ENCODE peak calls at places on chromosomes 12 and 14, in five cellular contexts. One of them, this sample, is unnamed.

GRCh38 chr12:15526033-15526432 is 203.7 kb downstream of the PTPRO start:
- DNase-seq in activated effector memory CD4-positive, alpha-beta T cell treated with anti-CD3 and anti-CD28 coated beads, Interleukin-2, amount 50 U/mL, for 16 hours: no peak
- DNase-seq in GM03348: no peak
- DNase-seq in stimulated activated CD4-positive, alpha-beta T cell treated with anti-CD3 and anti-CD28 coated beads, Interleukin-12 subunit alpha, Interleukin-12 subunit beta, amount 100 ng/mL, for 4 hours: no peak
- DNase-seq in ELF-1: no peak
- DNase-seq in this sample: no peak

GRCh38 chr12:107461222-107461980 is 224.2 kb upstream of the PWP1 start:
- DNase-seq in activated effector memory CD4-positive, alpha-beta T cell treated with anti-CD3 and anti-CD28 coated beads, Interleukin-2, amount 50 U/mL, for 16 hours: no peak
- DNase-seq in GM03348: peak
- DNase-seq in stimulated activated CD4-positive, alpha-beta T cell treated with anti-CD3 and anti-CD28 coated beads, Interleukin-12 subunit alpha, Interleukin-12 subunit beta, amount 100 ng/mL, for 4 hours: no peak
- DNase-seq in ELF-1: no peak
- DNase-seq in this sample: peak

GRCh38 chr12:132872975-132873421 is 14.4 kb downstream of the CHFR start:
- DNase-seq in activated effector memory CD4-positive, alpha-beta T cell treated with anti-CD3 and anti-CD28 coated beads, Interleukin-2, amount 50 U/mL, for 16 hours: no peak
- DNase-seq in GM03348: no peak
- DNase-seq in stimulated activated CD4-positive, alpha-beta T cell treated with anti-CD3 and anti-CD28 coated beads, Interleukin-12 subunit alpha, Interleukin-12 subunit beta, amount 100 ng/mL, for 4 hours: no peak
- DNase-seq in ELF-1: no peak
- DNase-seq in this sample: no peak

GRCh38 chr14:85576161-85576560 is 46.2 kb downstream of the FLRT2 start:
- DNase-seq in activated effector memory CD4-positive, alpha-beta T cell treated with anti-CD3 and anti-CD28 coated beads, Interleukin-2, amount 50 U/mL, for 16 hours: no peak
- DNase-seq in GM03348: no peak
- DNase-seq in stimulated activated CD4-positive, alpha-beta T cell treated with anti-CD3 and anti-CD28 coated beads, Interleukin-12 subunit alpha, Interleukin-12 subunit beta, amount 100 ng/mL, for 4 hours: no peak
- DNase-seq in ELF-1: no peak
- DNase-seq in this sample: no peak

GRCh38 chr14:100155049-100155621 is 4.3 kb downstream of the DEGS2 start:
- DNase-seq in activated effector memory CD4-positive, alpha-beta T cell treated with anti-CD3 and anti-CD28 coated beads, Interleukin-2, amount 50 U/mL, for 16 hours: no peak
- DNase-seq in GM03348: no peak
- DNase-seq in stimulated activated CD4-positive, alpha-beta T cell treated with anti-CD3 and anti-CD28 coated beads, Interleukin-12 subunit alpha, Interleukin-12 subunit beta, amount 100 ng/mL, for 4 hours: no peak
- DNase-seq in ELF-1: peak
- DNase-seq in this sample: peak

GRCh38 chr12:51592034-51592705 is 1.1 kb downstream of the SCN8A start:
- DNase-seq in activated effector memory CD4-positive, alpha-beta T cell treated with anti-CD3 and anti-CD28 coated beads, Interleukin-2, amount 50 U/mL, for 16 hours: no peak
- DNase-seq in GM03348: peak
- DNase-seq in stimulated activated CD4-positive, alpha-beta T cell treated with anti-CD3 and anti-CD28 coated beads, Interleukin-12 subunit alpha, Interleukin-12 subunit beta, amount 100 ng/mL, for 4 hours: no peak
- DNase-seq in ELF-1: no peak
- DNase-seq in this sample: peak

GRCh38 chr14:98909251-98909944 is 362.6 kb downstream of the BCL11B start:
- DNase-seq in activated effector memory CD4-positive, alpha-beta T cell treated with anti-CD3 and anti-CD28 coated beads, Interleukin-2, amount 50 U/mL, for 16 hours: no peak
- DNase-seq in GM03348: no peak
- DNase-seq in stimulated activated CD4-positive, alpha-beta T cell treated with anti-CD3 and anti-CD28 coated beads, Interleukin-12 subunit alpha, Interleukin-12 subunit beta, amount 100 ng/mL, for 4 hours: no peak
- DNase-seq in ELF-1: no peak
- DNase-seq in this sample: no peak

GRCh38 chr14:77988966-77989365 is 181.2 kb upstream of the NRXN3 start:
- DNase-seq in activated effector memory CD4-positive, alpha-beta T cell treated with anti-CD3 and anti-CD28 coated beads, Interleukin-2, amount 50 U/mL, for 16 hours: no peak
- DNase-seq in GM03348: peak
- DNase-seq in stimulated activated CD4-positive, alpha-beta T cell treated with anti-CD3 and anti-CD28 coated beads, Interleukin-12 subunit alpha, Interleukin-12 subunit beta, amount 100 ng/mL, for 4 hours: no peak
- DNase-seq in ELF-1: no peak
- DNase-seq in this sample: peak

GRCh38 chr12:68236421-68237059 is 10.9 kb upstream of the IL26 start:
- DNase-seq in activated effector memory CD4-positive, alpha-beta T cell treated with anti-CD3 and anti-CD28 coated beads, Interleukin-2, amount 50 U/mL, for 16 hours: peak
- DNase-seq in GM03348: no peak
- DNase-seq in stimulated activated CD4-positive, alpha-beta T cell treated with anti-CD3 and anti-CD28 coated beads, Interleukin-12 subunit alpha, Interleukin-12 subunit beta, amount 100 ng/mL, for 4 hours: peak
- DNase-seq in ELF-1: no peak
- DNase-seq in this sample: no peak

GRCh38 chr12:49121047-49121696 is 10.0 kb downstream of the TUBA1B start:
- DNase-seq in activated effector memory CD4-positive, alpha-beta T cell treated with anti-CD3 and anti-CD28 coated beads, Interleukin-2, amount 50 U/mL, for 16 hours: no peak
- DNase-seq in GM03348: peak
- DNase-seq in stimulated activated CD4-positive, alpha-beta T cell treated with anti-CD3 and anti-CD28 coated beads, Interleukin-12 subunit alpha, Interleukin-12 subunit beta, amount 100 ng/mL, for 4 hours: no peak
- DNase-seq in ELF-1: peak
- DNase-seq in this sample: peak

GRCh38 chr12:99111600-99111999 is 466.5 kb downstream of the APAF1 start:
- DNase-seq in activated effector memory CD4-positive, alpha-beta T cell treated with anti-CD3 and anti-CD28 coated beads, Interleukin-2, amount 50 U/mL, for 16 hours: no peak
- DNase-seq in GM03348: no peak
- DNase-seq in stimulated activated CD4-positive, alpha-beta T cell treated with anti-CD3 and anti-CD28 coated beads, Interleukin-12 subunit alpha, Interleukin-12 subunit beta, amount 100 ng/mL, for 4 hours: no peak
- DNase-seq in ELF-1: no peak
- DNase-seq in this sample: peak

GRCh38 chr14:33617154-33617553 is 333.7 kb downstream of the EGLN3 start:
- DNase-seq in activated effector memory CD4-positive, alpha-beta T cell treated with anti-CD3 and anti-CD28 coated beads, Interleukin-2, amount 50 U/mL, for 16 hours: no peak
- DNase-seq in GM03348: peak
- DNase-seq in stimulated activated CD4-positive, alpha-beta T cell treated with anti-CD3 and anti-CD28 coated beads, Interleukin-12 subunit alpha, Interleukin-12 subunit beta, amount 100 ng/mL, for 4 hours: no peak
- DNase-seq in ELF-1: no peak
- DNase-seq in this sample: no peak

GRCh38 chr12:1644523-1645438 is 15.8 kb downstream of the WNT5B start:
- DNase-seq in activated effector memory CD4-positive, alpha-beta T cell treated with anti-CD3 and anti-CD28 coated beads, Interleukin-2, amount 50 U/mL, for 16 hours: no peak
- DNase-seq in GM03348: peak
- DNase-seq in stimulated activated CD4-positive, alpha-beta T cell treated with anti-CD3 and anti-CD28 coated beads, Interleukin-12 subunit alpha, Interleukin-12 subunit beta, amount 100 ng/mL, for 4 hours: no peak
- DNase-seq in ELF-1: no peak
- DNase-seq in this sample: peak

This sample was measured in left kidney.